ENCODE peak calls at places on chromosomes 7 and 10, in seven cellular contexts. One of them, this sample, is unnamed.
A peak's percentile ranks its signal among the peaks of the same experiment; 100 is the strongest.

GRCh38 chr10:69668722-69669121 is 38.7 kb downstream of the FAM241B start:
- DNase-seq in activated naive CD8-positive, alpha-beta T cell treated with anti-CD3 and anti-CD28 coated beads, Interleukin-2, amount 50 U/mL, for 16 hours: no peak
- DNase-seq in activated CD4-positive, CD25-positive, alpha-beta regulatory T cell treated with anti-CD3 and anti-CD28 coated beads, Interleukin-2, amount 50 U/mL, for 72 hours: no peak
- DNase-seq in CD4-positive, alpha-beta T cell: no peak
- DNase-seq in MV-4-11: peak; percentile 21
- DNase-seq in M059J: peak; percentile 29
- DNase-seq in T-helper 2 cell: no peak
- DNase-seq in this sample: no peak

GRCh38 chr10:121927361-121927840 is 430 bp downstream of the ATE1 start:
- DNase-seq in MV-4-11: no peak
- DNase-seq in activated CD4-positive, CD25-positive, alpha-beta regulatory T cell treated with anti-CD3 and anti-CD28 coated beads, Interleukin-2, amount 50 U/mL, for 72 hours: peak; percentile 63
- DNase-seq in activated naive CD8-positive, alpha-beta T cell treated with anti-CD3 and anti-CD28 coated beads, Interleukin-2, amount 50 U/mL, for 16 hours: peak; percentile 1
- DNase-seq in CD4-positive, alpha-beta T cell: no peak
- DNase-seq in M059J: peak; percentile 65
- DNase-seq in T-helper 2 cell: no peak
- DNase-seq in this sample: no peak

GRCh38 chr10:94279835-94280709 is 82.7 kb downstream of the NOC3L start:
- DNase-seq in activated CD4-positive, CD25-positive, alpha-beta regulatory T cell treated with anti-CD3 and anti-CD28 coated beads, Interleukin-2, amount 50 U/mL, for 72 hours: peak; percentile 64
- DNase-seq in CD4-positive, alpha-beta T cell: peak; percentile 15
- DNase-seq in T-helper 2 cell: peak; percentile 3
- DNase-seq in activated naive CD8-positive, alpha-beta T cell treated with anti-CD3 and anti-CD28 coated beads, Interleukin-2, amount 50 U/mL, for 16 hours: peak; percentile 14
- DNase-seq in MV-4-11: peak; percentile 41
- DNase-seq in M059J: peak; percentile 40
- DNase-seq in this sample: no peak

GRCh38 chr10:88195841-88196240 is 332.4 kb downstream of the PTEN start:
- DNase-seq in T-helper 2 cell: no peak
- DNase-seq in activated CD4-positive, CD25-positive, alpha-beta regulatory T cell treated with anti-CD3 and anti-CD28 coated beads, Interleukin-2, amount 50 U/mL, for 72 hours: no peak
- DNase-seq in activated naive CD8-positive, alpha-beta T cell treated with anti-CD3 and anti-CD28 coated beads, Interleukin-2, amount 50 U/mL, for 16 hours: no peak
- DNase-seq in MV-4-11: no peak
- DNase-seq in CD4-positive, alpha-beta T cell: no peak
- DNase-seq in M059J: no peak
- DNase-seq in this sample: no peak

GRCh38 chr10:50855015-50855414 is 30.4 kb downstream of the A1CF start:
- DNase-seq in CD4-positive, alpha-beta T cell: no peak
- DNase-seq in MV-4-11: no peak
- DNase-seq in T-helper 2 cell: no peak
- DNase-seq in M059J: no peak
- DNase-seq in activated CD4-positive, CD25-positive, alpha-beta regulatory T cell treated with anti-CD3 and anti-CD28 coated beads, Interleukin-2, amount 50 U/mL, for 72 hours: no peak
- DNase-seq in activated naive CD8-positive, alpha-beta T cell treated with anti-CD3 and anti-CD28 coated beads, Interleukin-2, amount 50 U/mL, for 16 hours: no peak
- DNase-seq in this sample: no peak

GRCh38 chr10:124626759-124627380 is 117.3 kb downstream of the FAM53B start:
- DNase-seq in activated naive CD8-positive, alpha-beta T cell treated with anti-CD3 and anti-CD28 coated beads, Interleukin-2, amount 50 U/mL, for 16 hours: no peak
- DNase-seq in MV-4-11: no peak
- DNase-seq in M059J: no peak
- DNase-seq in activated CD4-positive, CD25-positive, alpha-beta regulatory T cell treated with anti-CD3 and anti-CD28 coated beads, Interleukin-2, amount 50 U/mL, for 72 hours: no peak
- DNase-seq in T-helper 2 cell: peak; percentile 55
- DNase-seq in CD4-positive, alpha-beta T cell: peak; percentile 43
- DNase-seq in this sample: no peak

GRCh38 chr10:66925896-66926719 is at the start of gene LRRTM3:
- DNase-seq in MV-4-11: peak; percentile 53
- DNase-seq in activated naive CD8-positive, alpha-beta T cell treated with anti-CD3 and anti-CD28 coated beads, Interleukin-2, amount 50 U/mL, for 16 hours: no peak
- DNase-seq in T-helper 2 cell: no peak
- DNase-seq in CD4-positive, alpha-beta T cell: peak; percentile 4
- DNase-seq in activated CD4-positive, CD25-positive, alpha-beta regulatory T cell treated with anti-CD3 and anti-CD28 coated beads, Interleukin-2, amount 50 U/mL, for 72 hours: no peak
- DNase-seq in M059J: peak; percentile 66
- DNase-seq in this sample: no peak

GRCh38 chr10:103748020-103748419 is 107.4 kb downstream of the SH3PXD2A start:
- DNase-seq in MV-4-11: no peak
- DNase-seq in activated CD4-positive, CD25-positive, alpha-beta regulatory T cell treated with anti-CD3 and anti-CD28 coated beads, Interleukin-2, amount 50 U/mL, for 72 hours: no peak
- DNase-seq in M059J: no peak
- DNase-seq in activated naive CD8-positive, alpha-beta T cell treated with anti-CD3 and anti-CD28 coated beads, Interleukin-2, amount 50 U/mL, for 16 hours: no peak
- DNase-seq in T-helper 2 cell: no peak
- DNase-seq in CD4-positive, alpha-beta T cell: no peak
- DNase-seq in this sample: no peak

GRCh38 chr10:68423522-68423921 is 16.4 kb upstream of the RUFY2 start:
- DNase-seq in activated CD4-positive, CD25-positive, alpha-beta regulatory T cell treated with anti-CD3 and anti-CD28 coated beads, Interleukin-2, amount 50 U/mL, for 72 hours: no peak
- DNase-seq in activated naive CD8-positive, alpha-beta T cell treated with anti-CD3 and anti-CD28 coated beads, Interleukin-2, amount 50 U/mL, for 16 hours: peak; percentile 7
- DNase-seq in M059J: no peak
- DNase-seq in MV-4-11: no peak
- DNase-seq in CD4-positive, alpha-beta T cell: peak; percentile 29
- DNase-seq in T-helper 2 cell: peak; percentile 16
- DNase-seq in this sample: no peak

GRCh38 chr7:14888904-14889482 is 13.6 kb downstream of the DGKB start:
- DNase-seq in M059J: peak; percentile 47
- DNase-seq in T-helper 2 cell: no peak
- DNase-seq in activated CD4-positive, CD25-positive, alpha-beta regulatory T cell treated with anti-CD3 and anti-CD28 coated beads, Interleukin-2, amount 50 U/mL, for 72 hours: no peak
- DNase-seq in MV-4-11: no peak
- DNase-seq in CD4-positive, alpha-beta T cell: no peak
- DNase-seq in activated naive CD8-positive, alpha-beta T cell treated with anti-CD3 and anti-CD28 coated beads, Interleukin-2, amount 50 U/mL, for 16 hours: no peak
- DNase-seq in this sample: no peak

GRCh38 chr7:137343483-137343841 is at the start of gene PTN:
- DNase-seq in activated CD4-positive, CD25-positive, alpha-beta regulatory T cell treated with anti-CD3 and anti-CD28 coated beads, Interleukin-2, amount 50 U/mL, for 72 hours: no peak
- DNase-seq in T-helper 2 cell: no peak
- DNase-seq in MV-4-11: no peak
- DNase-seq in activated naive CD8-positive, alpha-beta T cell treated with anti-CD3 and anti-CD28 coated beads, Interleukin-2, amount 50 U/mL, for 16 hours: no peak
- DNase-seq in M059J: peak; percentile 90
- DNase-seq in CD4-positive, alpha-beta T cell: no peak
- DNase-seq in this sample: no peak

GRCh38 chr10:50807851-50808776 is 68.4 kb downstream of the ASAH2B start:
- DNase-seq in activated naive CD8-positive, alpha-beta T cell treated with anti-CD3 and anti-CD28 coated beads, Interleukin-2, amount 50 U/mL, for 16 hours: no peak
- DNase-seq in CD4-positive, alpha-beta T cell: no peak
- DNase-seq in T-helper 2 cell: no peak
- DNase-seq in activated CD4-positive, CD25-positive, alpha-beta regulatory T cell treated with anti-CD3 and anti-CD28 coated beads, Interleukin-2, amount 50 U/mL, for 72 hours: no peak
- DNase-seq in MV-4-11: no peak
- DNase-seq in M059J: peak; percentile 35
- DNase-seq in this sample: no peak

GRCh38 chr10:58932126-58932525 is 244.3 kb upstream of the PHYHIPL start:
- DNase-seq in MV-4-11: no peak
- DNase-seq in activated CD4-positive, CD25-positive, alpha-beta regulatory T cell treated with anti-CD3 and anti-CD28 coated beads, Interleukin-2, amount 50 U/mL, for 72 hours: no peak
- DNase-seq in M059J: peak; percentile 56
- DNase-seq in activated naive CD8-positive, alpha-beta T cell treated with anti-CD3 and anti-CD28 coated beads, Interleukin-2, amount 50 U/mL, for 16 hours: no peak
- DNase-seq in CD4-positive, alpha-beta T cell: no peak
- DNase-seq in T-helper 2 cell: no peak
- DNase-seq in this sample: no peak

GRCh38 chr7:7719235-7719634 is 828 bp upstream of the RPA3 start:
- DNase-seq in M059J: peak; percentile 87
- DNase-seq in CD4-positive, alpha-beta T cell: peak; percentile 8
- DNase-seq in activated CD4-positive, CD25-positive, alpha-beta regulatory T cell treated with anti-CD3 and anti-CD28 coated beads, Interleukin-2, amount 50 U/mL, for 72 hours: no peak
- DNase-seq in activated naive CD8-positive, alpha-beta T cell treated with anti-CD3 and anti-CD28 coated beads, Interleukin-2, amount 50 U/mL, for 16 hours: peak; percentile 22
- DNase-seq in MV-4-11: peak; percentile 88
- DNase-seq in T-helper 2 cell: peak; percentile 8
- DNase-seq in this sample: no peak

GRCh38 chr7:48109848-48110663 is 21.0 kb downstream of the UPP1 start:
- DNase-seq in MV-4-11: peak; percentile 12
- DNase-seq in activated naive CD8-positive, alpha-beta T cell treated with anti-CD3 and anti-CD28 coated beads, Interleukin-2, amount 50 U/mL, for 16 hours: peak; percentile 74
- DNase-seq in M059J: peak; percentile 61
- DNase-seq in activated CD4-positive, CD25-positive, alpha-beta regulatory T cell treated with anti-CD3 and anti-CD28 coated beads, Interleukin-2, amount 50 U/mL, for 72 hours: peak; percentile 90
- DNase-seq in CD4-positive, alpha-beta T cell: peak; percentile 79
- DNase-seq in T-helper 2 cell: peak; percentile 70
- DNase-seq in this sample: peak; percentile 82

GRCh38 chr7:94059747-94060146 is 55.6 kb upstream of the BET1 start:
- DNase-seq in activated naive CD8-positive, alpha-beta T cell treated with anti-CD3 and anti-CD28 coated beads, Interleukin-2, amount 50 U/mL, for 16 hours: no peak
- DNase-seq in activated CD4-positive, CD25-positive, alpha-beta regulatory T cell treated with anti-CD3 and anti-CD28 coated beads, Interleukin-2, amount 50 U/mL, for 72 hours: no peak
- DNase-seq in T-helper 2 cell: no peak
- DNase-seq in CD4-positive, alpha-beta T cell: no peak
- DNase-seq in M059J: peak; percentile 27
- DNase-seq in MV-4-11: peak; percentile 91
- DNase-seq in this sample: no peak

GRCh38 chr7:114081606-114082425 is 163.0 kb upstream of the PPP1R3A start:
- DNase-seq in M059J: peak; percentile 49
- DNase-seq in T-helper 2 cell: no peak
- DNase-seq in MV-4-11: peak; percentile 87
- DNase-seq in activated CD4-positive, CD25-positive, alpha-beta regulatory T cell treated with anti-CD3 and anti-CD28 coated beads, Interleukin-2, amount 50 U/mL, for 72 hours: no peak
- DNase-seq in activated naive CD8-positive, alpha-beta T cell treated with anti-CD3 and anti-CD28 coated beads, Interleukin-2, amount 50 U/mL, for 16 hours: no peak
- DNase-seq in CD4-positive, alpha-beta T cell: no peak
- DNase-seq in this sample: no peak

GRCh38 chr10:604716-605631 is 84.5 kb downstream of the DIP2C start:
- DNase-seq in activated CD4-positive, CD25-positive, alpha-beta regulatory T cell treated with anti-CD3 and anti-CD28 coated beads, Interleukin-2, amount 50 U/mL, for 72 hours: no peak
- DNase-seq in CD4-positive, alpha-beta T cell: no peak
- DNase-seq in activated naive CD8-positive, alpha-beta T cell treated with anti-CD3 and anti-CD28 coated beads, Interleukin-2, amount 50 U/mL, for 16 hours: no peak
- DNase-seq in M059J: no peak
- DNase-seq in MV-4-11: no peak
- DNase-seq in T-helper 2 cell: no peak
- DNase-seq in this sample: no peak

GRCh38 chr10:36802523-36803153 is 322.8 kb upstream of the ANKRD30A start:
- DNase-seq in M059J: no peak
- DNase-seq in CD4-positive, alpha-beta T cell: no peak
- DNase-seq in activated CD4-positive, CD25-positive, alpha-beta regulatory T cell treated with anti-CD3 and anti-CD28 coated beads, Interleukin-2, amount 50 U/mL, for 72 hours: no peak
- DNase-seq in T-helper 2 cell: no peak
- DNase-seq in activated naive CD8-positive, alpha-beta T cell treated with anti-CD3 and anti-CD28 coated beads, Interleukin-2, amount 50 U/mL, for 16 hours: no peak
- DNase-seq in MV-4-11: no peak
- DNase-seq in this sample: no peak

GRCh38 chr7:158812684-158813083 is 16.6 kb downstream of the ESYT2 start:
- DNase-seq in T-helper 2 cell: peak; percentile 39
- DNase-seq in activated naive CD8-positive, alpha-beta T cell treated with anti-CD3 and anti-CD28 coated beads, Interleukin-2, amount 50 U/mL, for 16 hours: no peak
- DNase-seq in activated CD4-positive, CD25-positive, alpha-beta regulatory T cell treated with anti-CD3 and anti-CD28 coated beads, Interleukin-2, amount 50 U/mL, for 72 hours: peak; percentile 57
- DNase-seq in MV-4-11: no peak
- DNase-seq in CD4-positive, alpha-beta T cell: peak; percentile 86
- DNase-seq in M059J: no peak
- DNase-seq in this sample: no peak

GRCh38 chr7:128202287-128202957 is 38.7 kb upstream of the LEP start:
- DNase-seq in T-helper 2 cell: no peak
- DNase-seq in activated CD4-positive, CD25-positive, alpha-beta regulatory T cell treated with anti-CD3 and anti-CD28 coated beads, Interleukin-2, amount 50 U/mL, for 72 hours: no peak
- DNase-seq in activated naive CD8-positive, alpha-beta T cell treated with anti-CD3 and anti-CD28 coated beads, Interleukin-2, amount 50 U/mL, for 16 hours: no peak
- DNase-seq in CD4-positive, alpha-beta T cell: no peak
- DNase-seq in MV-4-11: no peak
- DNase-seq in M059J: no peak
- DNase-seq in this sample: no peak

GRCh38 chr10:70679498-70679897 is 7.2 kb downstream of the ADAMTS14 start:
- DNase-seq in CD4-positive, alpha-beta T cell: no peak
- DNase-seq in activated naive CD8-positive, alpha-beta T cell treated with anti-CD3 and anti-CD28 coated beads, Interleukin-2, amount 50 U/mL, for 16 hours: no peak
- DNase-seq in T-helper 2 cell: no peak
- DNase-seq in M059J: peak; percentile 38
- DNase-seq in MV-4-11: peak; percentile 42
- DNase-seq in activated CD4-positive, CD25-positive, alpha-beta regulatory T cell treated with anti-CD3 and anti-CD28 coated beads, Interleukin-2, amount 50 U/mL, for 72 hours: no peak
- DNase-seq in this sample: no peak

GRCh38 chr10:31774928-31775668 is 153.5 kb downstream of the ARHGAP12 start:
- DNase-seq in M059J: no peak
- DNase-seq in activated CD4-positive, CD25-positive, alpha-beta regulatory T cell treated with anti-CD3 and anti-CD28 coated beads, Interleukin-2, amount 50 U/mL, for 72 hours: no peak
- DNase-seq in T-helper 2 cell: no peak
- DNase-seq in CD4-positive, alpha-beta T cell: no peak
- DNase-seq in activated naive CD8-positive, alpha-beta T cell treated with anti-CD3 and anti-CD28 coated beads, Interleukin-2, amount 50 U/mL, for 16 hours: no peak
- DNase-seq in MV-4-11: no peak
- DNase-seq in this sample: no peak

GRCh38 chr7:86025807-86026206 is 617.9 kb upstream of the GRM3 start:
- DNase-seq in M059J: no peak
- DNase-seq in activated CD4-positive, CD25-positive, alpha-beta regulatory T cell treated with anti-CD3 and anti-CD28 coated beads, Interleukin-2, amount 50 U/mL, for 72 hours: no peak
- DNase-seq in T-helper 2 cell: no peak
- DNase-seq in CD4-positive, alpha-beta T cell: no peak
- DNase-seq in MV-4-11: no peak
- DNase-seq in activated naive CD8-positive, alpha-beta T cell treated with anti-CD3 and anti-CD28 coated beads, Interleukin-2, amount 50 U/mL, for 16 hours: no peak
- DNase-seq in this sample: no peak

GRCh38 chr7:136033413-136034031 is 56.4 kb upstream of the MTPN start:
- DNase-seq in CD4-positive, alpha-beta T cell: no peak
- DNase-seq in T-helper 2 cell: no peak
- DNase-seq in activated CD4-positive, CD25-positive, alpha-beta regulatory T cell treated with anti-CD3 and anti-CD28 coated beads, Interleukin-2, amount 50 U/mL, for 72 hours: no peak
- DNase-seq in activated naive CD8-positive, alpha-beta T cell treated with anti-CD3 and anti-CD28 coated beads, Interleukin-2, amount 50 U/mL, for 16 hours: no peak
- DNase-seq in M059J: no peak
- DNase-seq in MV-4-11: no peak
- DNase-seq in this sample: no peak

GRCh38 chr7:105896407-105896842 is 20.0 kb upstream of the ATXN7L1 start:
- DNase-seq in T-helper 2 cell: no peak
- DNase-seq in activated naive CD8-positive, alpha-beta T cell treated with anti-CD3 and anti-CD28 coated beads, Interleukin-2, amount 50 U/mL, for 16 hours: no peak
- DNase-seq in CD4-positive, alpha-beta T cell: no peak
- DNase-seq in M059J: peak; percentile 25
- DNase-seq in activated CD4-positive, CD25-positive, alpha-beta regulatory T cell treated with anti-CD3 and anti-CD28 coated beads, Interleukin-2, amount 50 U/mL, for 72 hours: no peak
- DNase-seq in MV-4-11: no peak
- DNase-seq in this sample: no peak

GRCh38 chr10:96740579-96741281 is 20.4 kb upstream of the PIK3AP1 start:
- DNase-seq in MV-4-11: peak; percentile 95
- DNase-seq in CD4-positive, alpha-beta T cell: no peak
- DNase-seq in activated CD4-positive, CD25-positive, alpha-beta regulatory T cell treated with anti-CD3 and anti-CD28 coated beads, Interleukin-2, amount 50 U/mL, for 72 hours: no peak
- DNase-seq in T-helper 2 cell: no peak
- DNase-seq in M059J: no peak
- DNase-seq in activated naive CD8-positive, alpha-beta T cell treated with anti-CD3 and anti-CD28 coated beads, Interleukin-2, amount 50 U/mL, for 16 hours: no peak
- DNase-seq in this sample: no peak

GRCh38 chr7:71497233-71497946 is 365.4 kb downstream of the GALNT17 start:
- DNase-seq in T-helper 2 cell: no peak
- DNase-seq in CD4-positive, alpha-beta T cell: no peak
- DNase-seq in MV-4-11: no peak
- DNase-seq in activated naive CD8-positive, alpha-beta T cell treated with anti-CD3 and anti-CD28 coated beads, Interleukin-2, amount 50 U/mL, for 16 hours: no peak
- DNase-seq in M059J: no peak
- DNase-seq in activated CD4-positive, CD25-positive, alpha-beta regulatory T cell treated with anti-CD3 and anti-CD28 coated beads, Interleukin-2, amount 50 U/mL, for 72 hours: no peak
- DNase-seq in this sample: no peak

GRCh38 chr10:62183442-62183841 is 85.2 kb downstream of the RTKN2 start:
- DNase-seq in MV-4-11: no peak
- DNase-seq in M059J: no peak
- DNase-seq in T-helper 2 cell: peak; percentile 73
- DNase-seq in CD4-positive, alpha-beta T cell: peak; percentile 40
- DNase-seq in activated CD4-positive, CD25-positive, alpha-beta regulatory T cell treated with anti-CD3 and anti-CD28 coated beads, Interleukin-2, amount 50 U/mL, for 72 hours: no peak
- DNase-seq in activated naive CD8-positive, alpha-beta T cell treated with anti-CD3 and anti-CD28 coated beads, Interleukin-2, amount 50 U/mL, for 16 hours: no peak
- DNase-seq in this sample: peak; percentile 74

GRCh38 chr7:41058986-41059741 is 643.7 kb downstream of the INHBA start:
- DNase-seq in activated naive CD8-positive, alpha-beta T cell treated with anti-CD3 and anti-CD28 coated beads, Interleukin-2, amount 50 U/mL, for 16 hours: no peak
- DNase-seq in MV-4-11: no peak
- DNase-seq in M059J: peak; percentile 60
- DNase-seq in activated CD4-positive, CD25-positive, alpha-beta regulatory T cell treated with anti-CD3 and anti-CD28 coated beads, Interleukin-2, amount 50 U/mL, for 72 hours: no peak
- DNase-seq in CD4-positive, alpha-beta T cell: no peak
- DNase-seq in T-helper 2 cell: no peak
- DNase-seq in this sample: no peak

GRCh38 chr7:105776068-105776790 is 100.2 kb downstream of the ATXN7L1 start:
- DNase-seq in MV-4-11: no peak
- DNase-seq in CD4-positive, alpha-beta T cell: no peak
- DNase-seq in activated naive CD8-positive, alpha-beta T cell treated with anti-CD3 and anti-CD28 coated beads, Interleukin-2, amount 50 U/mL, for 16 hours: no peak
- DNase-seq in T-helper 2 cell: no peak
- DNase-seq in activated CD4-positive, CD25-positive, alpha-beta regulatory T cell treated with anti-CD3 and anti-CD28 coated beads, Interleukin-2, amount 50 U/mL, for 72 hours: no peak
- DNase-seq in M059J: peak; percentile 100
- DNase-seq in this sample: no peak

GRCh38 chr7:21868647-21868896 is 77.1 kb downstream of the CDCA7L start:
- DNase-seq in CD4-positive, alpha-beta T cell: no peak
- DNase-seq in activated CD4-positive, CD25-positive, alpha-beta regulatory T cell treated with anti-CD3 and anti-CD28 coated beads, Interleukin-2, amount 50 U/mL, for 72 hours: no peak
- DNase-seq in activated naive CD8-positive, alpha-beta T cell treated with anti-CD3 and anti-CD28 coated beads, Interleukin-2, amount 50 U/mL, for 16 hours: no peak
- DNase-seq in T-helper 2 cell: no peak
- DNase-seq in MV-4-11: no peak
- DNase-seq in M059J: no peak
- DNase-seq in this sample: no peak

GRCh38 chr7:138978541-138979184 is 2.5 kb downstream of the KIAA1549 start:
- DNase-seq in activated CD4-positive, CD25-positive, alpha-beta regulatory T cell treated with anti-CD3 and anti-CD28 coated beads, Interleukin-2, amount 50 U/mL, for 72 hours: no peak
- DNase-seq in T-helper 2 cell: no peak
- DNase-seq in M059J: no peak
- DNase-seq in MV-4-11: no peak
- DNase-seq in CD4-positive, alpha-beta T cell: no peak
- DNase-seq in activated naive CD8-positive, alpha-beta T cell treated with anti-CD3 and anti-CD28 coated beads, Interleukin-2, amount 50 U/mL, for 16 hours: no peak
- DNase-seq in this sample: no peak

GRCh38 chr7:146216371-146217041 is 99.9 kb downstream of the CNTNAP2 start:
- DNase-seq in activated CD4-positive, CD25-positive, alpha-beta regulatory T cell treated with anti-CD3 and anti-CD28 coated beads, Interleukin-2, amount 50 U/mL, for 72 hours: no peak
- DNase-seq in M059J: no peak
- DNase-seq in activated naive CD8-positive, alpha-beta T cell treated with anti-CD3 and anti-CD28 coated beads, Interleukin-2, amount 50 U/mL, for 16 hours: no peak
- DNase-seq in CD4-positive, alpha-beta T cell: no peak
- DNase-seq in T-helper 2 cell: no peak
- DNase-seq in MV-4-11: no peak
- DNase-seq in this sample: no peak

GRCh38 chr10:77160679-77161078 is 476.9 kb downstream of the KCNMA1 start:
- DNase-seq in MV-4-11: no peak
- DNase-seq in activated naive CD8-positive, alpha-beta T cell treated with anti-CD3 and anti-CD28 coated beads, Interleukin-2, amount 50 U/mL, for 16 hours: no peak
- DNase-seq in M059J: peak; percentile 95
- DNase-seq in CD4-positive, alpha-beta T cell: no peak
- DNase-seq in activated CD4-positive, CD25-positive, alpha-beta regulatory T cell treated with anti-CD3 and anti-CD28 coated beads, Interleukin-2, amount 50 U/mL, for 72 hours: no peak
- DNase-seq in T-helper 2 cell: no peak
- DNase-seq in this sample: no peak

GRCh38 chr7:6505685-6506559 is 45.3 kb downstream of the GRID2IP start:
- DNase-seq in T-helper 2 cell: no peak
- DNase-seq in M059J: peak; percentile 48
- DNase-seq in MV-4-11: no peak
- DNase-seq in activated naive CD8-positive, alpha-beta T cell treated with anti-CD3 and anti-CD28 coated beads, Interleukin-2, amount 50 U/mL, for 16 hours: no peak
- DNase-seq in CD4-positive, alpha-beta T cell: no peak
- DNase-seq in activated CD4-positive, CD25-positive, alpha-beta regulatory T cell treated with anti-CD3 and anti-CD28 coated beads, Interleukin-2, amount 50 U/mL, for 72 hours: no peak
- DNase-seq in this sample: no peak

GRCh38 chr7:29277436-29278215 is 83.1 kb downstream of the CHN2 start:
- DNase-seq in activated naive CD8-positive, alpha-beta T cell treated with anti-CD3 and anti-CD28 coated beads, Interleukin-2, amount 50 U/mL, for 16 hours: no peak
- DNase-seq in M059J: no peak
- DNase-seq in T-helper 2 cell: no peak
- DNase-seq in MV-4-11: no peak
- DNase-seq in activated CD4-positive, CD25-positive, alpha-beta regulatory T cell treated with anti-CD3 and anti-CD28 coated beads, Interleukin-2, amount 50 U/mL, for 72 hours: no peak
- DNase-seq in CD4-positive, alpha-beta T cell: no peak
- DNase-seq in this sample: no peak

GRCh38 chr10:74056081-74056818 is 58.3 kb downstream of the VCL start:
- DNase-seq in activated CD4-positive, CD25-positive, alpha-beta regulatory T cell treated with anti-CD3 and anti-CD28 coated beads, Interleukin-2, amount 50 U/mL, for 72 hours: no peak
- DNase-seq in MV-4-11: peak; percentile 61
- DNase-seq in activated naive CD8-positive, alpha-beta T cell treated with anti-CD3 and anti-CD28 coated beads, Interleukin-2, amount 50 U/mL, for 16 hours: no peak
- DNase-seq in T-helper 2 cell: no peak
- DNase-seq in M059J: peak; percentile 77
- DNase-seq in CD4-positive, alpha-beta T cell: no peak
- DNase-seq in this sample: no peak

This sample was measured in natural killer cell treated with Interleukin-12 subunit alpha and Interleukin-12 subunit beta and Interleukin-15 and Interleukin-18, amount 100 ng/mL, for 72 hours.